ENCODE peak calls at places on chromosomes 4 and X, in nine cellular contexts. U is brain microvascular endothelial cell, B is foreskin fibroblast, J is AG04449, M is PC-3, E is psoas muscle, S is stomach, D is OCI-LY7, Q is suprapubic skin. V is an unnamed sample.

GRCh38 chr4:138275946-138276621 is 33.9 kb upstream of the SLC7A11 start:
- DNase-seq in U (peak), B (peak), J (peak), M (peak), E (no peak), S (no peak), D (no peak), Q (no peak), V (peak)

GRCh38 chrX:11364835-11365234 is 71.6 kb downstream of the AMELX start:
- DNase-seq in U (no peak), B (no peak), J (no peak), M (no peak), E (no peak), S (no peak), D (no peak), Q (no peak), V (no peak)

GRCh38 chr4:41214158-41215146 is at the start of gene APBB2:
- DNase-seq in U (peak), B (peak), J (peak), M (peak), E (peak), S (peak), D (peak), Q (peak), V (peak)

GRCh38 chrX:47637546-47638195 is 7.9 kb upstream of the CFP start:
- DNase-seq in U (no peak), B (no peak), J (no peak), M (no peak), E (no peak), S (peak), D (no peak), Q (no peak), V (no peak)

GRCh38 chr4:102638621-102639020 is 122.1 kb downstream of the MANBA start:
- DNase-seq in U (no peak), B (no peak), J (no peak), M (no peak), E (no peak), S (no peak), D (no peak), Q (no peak), V (no peak)

GRCh38 chrX:105745863-105746262 is 76.5 kb upstream of the NRK start:
- DNase-seq in U (no peak), B (no peak), J (no peak), M (peak), E (no peak), S (no peak), D (no peak), Q (no peak), V (no peak)

GRCh38 chrX:149630681-149631292 is 805 bp downstream of the TMEM185A start:
- DNase-seq in U (peak), B (peak), J (no peak), M (peak), E (no peak), S (no peak), D (no peak), Q (no peak), V (peak)

GRCh38 chrX:124256981-124257380 is 75.5 kb upstream of the TEX13D start:
- DNase-seq in U (no peak), B (no peak), J (no peak), M (no peak), E (no peak), S (no peak), D (no peak), Q (no peak), V (no peak)

GRCh38 chrX:22078117-22078516 is 46.0 kb downstream of the PHEX start:
- DNase-seq in U (no peak), B (no peak), J (no peak), M (no peak), E (no peak), S (no peak), D (no peak), Q (no peak), V (no peak)

DNA sequence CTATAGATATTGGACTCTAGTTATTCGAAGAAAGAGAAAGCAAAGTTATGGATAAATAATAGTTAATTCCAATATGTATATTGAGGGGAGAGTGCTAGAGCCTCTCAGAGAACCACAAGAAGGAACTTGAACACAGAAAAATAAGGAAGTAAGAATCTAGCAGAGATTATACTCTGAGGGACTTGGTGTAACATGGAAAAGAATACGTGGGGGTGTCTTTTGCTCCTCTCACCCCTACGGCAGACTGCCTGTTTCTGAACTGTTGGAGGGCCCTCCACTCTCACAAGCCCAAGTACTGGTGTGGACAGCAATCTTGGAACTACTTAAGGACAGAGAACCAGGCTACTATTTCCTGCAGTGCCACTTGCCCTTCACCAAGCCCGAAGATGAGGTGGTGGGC is 1174.4 kb upstream of the PCDH10 start:
- DNase-seq in U (no peak), B (no peak), J (no peak), M (no peak), E (no peak), S (no peak), D (no peak), Q (no peak), V (no peak)
- H3K4me3 ChIP-seq in U (peak), B (peak), J (no peak), M (no peak), E (peak), S (no peak), D (no peak), Q (peak), V (no peak)

DNA sequence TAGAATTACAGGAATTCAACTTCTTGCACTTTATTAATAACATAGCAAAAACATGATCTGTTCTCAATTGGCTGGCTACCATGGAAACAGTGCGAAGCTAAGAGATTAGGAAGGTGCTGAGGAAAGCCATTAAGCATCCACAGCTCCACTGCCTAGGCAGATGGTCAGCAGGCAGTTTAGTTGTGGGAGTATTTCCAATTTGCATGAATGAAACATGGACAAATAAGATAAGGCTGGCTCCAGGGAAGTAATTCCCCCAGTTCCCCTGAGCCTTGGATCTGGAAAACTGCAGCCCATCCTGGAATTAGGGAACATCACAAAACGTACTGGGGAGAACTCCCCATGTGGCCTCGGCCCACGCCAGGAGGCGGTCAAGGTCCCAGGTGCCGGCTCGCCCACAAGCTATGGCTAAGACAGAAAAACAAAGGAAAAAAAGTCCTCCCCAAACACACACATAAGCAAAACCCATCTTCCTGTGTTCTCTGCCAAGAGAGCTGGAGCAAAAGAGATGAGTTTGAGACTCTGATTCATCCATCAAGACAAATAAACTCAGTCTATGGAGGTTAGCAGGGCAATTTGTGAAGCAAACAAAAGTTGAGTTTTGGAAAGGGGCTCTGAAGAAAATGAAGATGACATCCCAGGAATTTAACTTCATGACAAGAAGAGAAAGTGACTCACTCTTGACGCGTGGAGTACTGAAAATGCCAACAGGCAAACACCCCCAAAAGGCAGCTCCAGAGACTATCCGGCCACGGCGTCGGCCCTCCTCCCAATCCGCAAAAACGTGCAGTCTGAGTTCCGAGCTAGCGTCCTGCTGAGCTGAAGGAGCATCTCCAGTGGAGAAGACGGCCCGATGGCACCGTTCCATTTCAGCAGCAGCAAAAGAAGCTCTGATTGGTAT is 45.1 kb downstream of the IGFBP7 start:
- DNase-seq in U (peak), B (peak), J (peak), M (peak), E (peak), S (peak), D (no peak), Q (no peak), V (no peak)
- TF ChIP-seq CTCF in U (no peak), B (no peak), J (no peak), M (no peak), E (no peak), S (no peak), D (no peak), Q (no peak), V (no peak)

GRCh38 chr4:156950950-156951349 is 20.6 kb downstream of the PDGFC start:
- DNase-seq in U (no peak), B (no peak), J (no peak), M (peak), E (no peak), S (no peak), D (no peak), Q (no peak), V (no peak)
- H3K4me3 ChIP-seq in U (no peak), B (no peak), J (no peak), M (peak), E (no peak), S (no peak), D (no peak), Q (no peak), V (peak)

GRCh38 chr4:141658316-141658715 is 21.9 kb downstream of the IL15 start:
- DNase-seq in U (no peak), B (no peak), J (no peak), M (no peak), E (no peak), S (no peak), D (no peak), Q (no peak), V (no peak)

GRCh38 chr4:141656031-141656430 is 19.6 kb downstream of the IL15 start:
- DNase-seq in U (no peak), B (no peak), J (no peak), M (no peak), E (no peak), S (no peak), D (no peak), Q (no peak), V (no peak)

GRCh38 chr4:141657550-141657949 is 21.2 kb downstream of the IL15 start:
- DNase-seq in U (no peak), B (no peak), J (no peak), M (no peak), E (no peak), S (no peak), D (no peak), Q (no peak), V (no peak)

GRCh38 chr4:141652161-141652778 is 15.9 kb downstream of the IL15 start:
- DNase-seq in U (no peak), B (peak), J (peak), M (no peak), E (no peak), S (no peak), D (no peak), Q (no peak), V (no peak)

DNA sequence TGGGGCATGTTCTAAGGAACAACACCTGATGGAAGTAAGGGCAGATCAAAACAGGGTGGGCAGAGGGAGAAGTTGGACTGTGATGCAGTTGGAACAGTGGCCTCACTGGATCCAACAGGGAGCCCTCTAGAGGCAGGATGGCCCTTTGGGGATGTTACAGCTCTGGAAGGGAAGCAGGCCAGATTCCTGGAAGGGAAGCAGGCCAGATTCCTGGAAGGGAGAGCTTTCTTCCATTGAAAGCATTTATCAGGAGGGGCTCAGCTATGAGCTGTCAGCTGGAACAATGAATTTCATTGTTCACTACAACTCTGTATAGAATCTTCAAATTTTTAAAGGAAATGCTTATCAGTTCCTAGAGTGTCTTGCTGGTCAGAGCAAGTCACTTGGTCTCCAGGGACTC is 17.7 kb downstream of the IL15 start:
- DNase-seq in U (no peak), B (no peak), J (no peak), M (peak), E (peak), S (no peak), D (no peak), Q (no peak), V (no peak)
- TF ChIP-seq CTCF in U (peak), B (peak), J (peak), M (peak), E (peak), S (no peak), D (peak), Q (peak), V (peak)

V was measured in epithelial cell of proximal tubule.